ENCODE peak calls at places on chromosome 16, in five cellular contexts. G, A, U, B and O are unnamed samples.

GRCh38 chr16:81427245-81427644 is 17.4 kb upstream of the CMIP start:
- DNase-seq in G (no peak), U (no peak), A (no peak), B (no peak), O (no peak)

GRCh38 chr16:12449795-12450194 is 353.9 kb downstream of the CPPED1 start:
- DNase-seq in G (no peak), U (no peak), B (no peak), A (no peak), O (no peak)

GRCh38 chr16:8877894-8878522 is 4.1 kb upstream of the LITAFD start:
- DNase-seq in U (no peak), A (no peak), G (no peak), B (no peak), O (no peak)

GRCh38 chr16:21656795-21657768 is 4.7 kb upstream of the IGSF6 start:
- DNase-seq in U (peak), G (peak), B (peak), A (peak), O (peak)

GRCh38 chr16:2163211-2163881 is 7.8 kb downstream of the TRAF7 start:
- DNase-seq in B (no peak), A (no peak), G (no peak), U (no peak), O (peak)

GRCh38 chr16:11053916-11054460 is 109.6 kb downstream of the CLEC16A start:
- DNase-seq in A (no peak), U (no peak), B (no peak), G (no peak), O (no peak)

GRCh38 chr16:80540516-80541305 is at the start of gene DYNLRB2:
- DNase-seq in A (peak), G (no peak), U (peak), B (peak), O (peak)

GRCh38 chr16:86529160-86529559 is 18.8 kb downstream of the FOXF1 start:
- DNase-seq in B (no peak), A (no peak), G (no peak), U (no peak), O (no peak)

GRCh38 chr16:1309888-1310831 is 724 bp downstream of the UBE2I start:
- DNase-seq in G (no peak), B (peak), U (no peak), A (peak), O (no peak)

GRCh38 chr16:73615256-73615655 is 567.3 kb upstream of the ZFHX3 start:
- DNase-seq in U (no peak), A (no peak), G (no peak), B (no peak), O (no peak)
- TF ChIP-seq ZBTB33 in U (no peak), A (no peak), G (no peak), B (no peak), O (no peak)

GRCh38 chr16:69349508-69349907 is 2.1 kb downstream of the TMED6 start:
- DNase-seq in U (no peak), G (no peak), A (no peak), B (no peak), O (no peak)

GRCh38 chr16:69346683-69347082 is 4.9 kb downstream of the TMED6 start:
- DNase-seq in G (no peak), A (no peak), U (no peak), B (no peak), O (no peak)

GRCh38 chr16:69350536-69351133 is 951 bp downstream of the TMED6 start:
- DNase-seq in B (no peak), G (no peak), A (no peak), U (no peak), O (peak)

GRCh38 chr16:69345923-69346322 is 5.7 kb downstream of the TMED6 start:
- DNase-seq in G (no peak), U (peak), A (no peak), B (no peak), O (no peak)

GRCh38 chr16:69348222-69348621 is 3.4 kb downstream of the TMED6 start:
- DNase-seq in U (no peak), A (no peak), B (peak), G (no peak), O (no peak)
- TF ChIP-seq ZBTB33 in U (no peak), A (no peak), B (no peak), G (no peak), O (no peak)

GRCh38 chr16:58459344-58460218 is 40.4 kb upstream of the NDRG4 start:
- DNase-seq in A (no peak), U (no peak), B (no peak), G (peak), O (peak)
- TF ChIP-seq ZBTB33 in A (no peak), U (no peak), B (no peak), G (no peak), O (no peak)

DNA sequence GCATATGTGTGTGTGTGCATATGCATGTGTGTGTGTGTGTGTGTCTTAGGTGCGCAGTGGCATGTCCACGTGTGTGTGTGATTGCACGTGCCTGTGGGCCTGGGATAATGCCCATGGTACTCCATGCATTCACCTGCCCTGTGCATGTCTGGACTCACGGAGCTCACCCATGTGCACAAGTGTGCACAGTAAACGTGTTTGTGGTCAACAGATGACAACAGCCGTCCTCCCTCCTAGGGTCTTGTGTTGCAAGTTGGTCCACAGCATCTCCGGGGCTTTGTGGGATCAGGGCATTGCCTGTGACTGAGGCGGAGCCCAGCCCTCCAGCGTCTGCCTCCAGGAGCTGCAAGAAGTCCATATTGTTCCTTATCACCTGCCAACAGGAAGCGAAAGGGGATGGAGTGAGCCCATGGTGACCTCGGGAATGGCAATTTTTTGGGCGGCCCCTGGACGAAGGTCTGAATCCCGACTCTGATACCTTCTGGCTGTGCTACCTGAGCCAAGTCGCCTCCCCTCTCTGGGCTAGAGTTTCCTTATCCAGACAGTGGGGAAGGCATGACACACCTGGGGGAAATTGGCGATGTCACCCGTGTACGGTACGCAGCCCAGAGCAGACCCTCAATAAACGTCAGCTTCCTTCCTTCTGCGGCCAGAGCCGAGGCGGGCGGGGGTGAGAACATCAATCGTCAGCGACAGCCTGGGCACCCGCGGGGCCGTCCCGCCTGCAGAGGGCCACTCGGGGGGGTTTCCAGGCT is 47.6 kb downstream of the IL21R start:
- DNase-seq in A (no peak), B (no peak), U (no peak), G (no peak), O (no peak)
- TF ChIP-seq ZBTB33 in A (no peak), B (no peak), U (no peak), G (no peak), O (no peak)

DNA sequence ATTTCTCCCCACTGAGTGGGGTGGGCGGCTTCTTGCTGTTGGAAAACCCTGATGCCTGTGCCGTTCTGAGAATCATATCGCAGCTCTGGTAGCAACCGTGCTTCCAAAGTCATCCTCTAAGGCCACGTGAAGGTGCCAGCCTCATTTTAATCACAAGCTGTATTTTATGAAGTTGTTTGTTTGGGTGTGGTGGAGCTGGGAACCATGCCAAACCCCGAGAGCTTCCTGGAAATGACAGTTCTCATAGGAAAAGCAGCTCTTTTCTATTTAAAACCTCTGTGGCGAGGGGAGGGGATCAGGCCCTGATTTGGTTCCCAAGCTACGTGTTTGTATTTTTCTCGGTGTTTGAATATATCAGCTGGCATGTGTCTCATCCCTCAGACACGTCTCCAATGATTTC is 21.7 kb downstream of the KNOP1 start:
- DNase-seq in A (no peak), G (no peak), U (no peak), B (no peak), O (no peak)
- TF ChIP-seq ZBTB33 in A (no peak), G (no peak), U (no peak), B (no peak), O (no peak)

GRCh38 chr16:49350265-49351103 is 23.1 kb upstream of the C16orf78 start:
- DNase-seq in U (no peak), B (peak), G (peak), A (peak), O (peak)
- TF ChIP-seq ZBTB33 in U (no peak), B (no peak), G (no peak), A (no peak), O (no peak)

DNA sequence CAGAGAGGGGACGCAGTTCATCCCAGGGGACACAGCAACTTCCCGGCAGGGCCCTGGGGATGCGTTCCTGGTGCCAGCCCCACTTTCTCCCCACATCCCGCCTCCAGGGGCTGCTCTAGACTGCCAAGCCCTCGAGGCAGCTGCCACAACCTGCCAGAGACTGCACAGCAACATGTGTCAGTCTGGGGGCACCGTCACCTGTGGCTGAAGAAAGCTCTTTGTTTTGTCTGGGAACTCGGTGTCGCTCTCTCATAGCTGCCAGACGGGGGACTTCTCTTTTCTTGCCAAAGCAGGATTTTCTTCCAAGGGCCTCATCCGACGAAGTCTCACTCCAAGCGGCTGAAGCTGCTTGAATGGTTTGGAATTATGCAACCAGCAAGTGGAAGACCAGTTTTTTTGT is 43.7 kb downstream of the COTL1 start:
- DNase-seq in U (no peak), B (no peak), A (no peak), G (no peak), O (no peak)
- TF ChIP-seq ZBTB33 in U (no peak), B (no peak), A (no peak), G (no peak), O (no peak)

GRCh38 chr16:4052096-4052495 is 64.1 kb downstream of the ADCY9 start:
- DNase-seq in G (no peak), B (no peak), U (no peak), A (no peak), O (no peak)

GRCh38 chr16:4055748-4056147 is 60.5 kb downstream of the ADCY9 start:
- DNase-seq in U (no peak), G (no peak), B (no peak), A (no peak), O (no peak)

GRCh38 chr16:4053663-4054479 is 62.4 kb downstream of the ADCY9 start:
- DNase-seq in B (no peak), G (peak), U (no peak), A (no peak), O (no peak)

GRCh38 chr16:4051591-4051990 is 64.7 kb downstream of the ADCY9 start:
- DNase-seq in B (no peak), U (no peak), A (no peak), G (no peak), O (no peak)

DNA sequence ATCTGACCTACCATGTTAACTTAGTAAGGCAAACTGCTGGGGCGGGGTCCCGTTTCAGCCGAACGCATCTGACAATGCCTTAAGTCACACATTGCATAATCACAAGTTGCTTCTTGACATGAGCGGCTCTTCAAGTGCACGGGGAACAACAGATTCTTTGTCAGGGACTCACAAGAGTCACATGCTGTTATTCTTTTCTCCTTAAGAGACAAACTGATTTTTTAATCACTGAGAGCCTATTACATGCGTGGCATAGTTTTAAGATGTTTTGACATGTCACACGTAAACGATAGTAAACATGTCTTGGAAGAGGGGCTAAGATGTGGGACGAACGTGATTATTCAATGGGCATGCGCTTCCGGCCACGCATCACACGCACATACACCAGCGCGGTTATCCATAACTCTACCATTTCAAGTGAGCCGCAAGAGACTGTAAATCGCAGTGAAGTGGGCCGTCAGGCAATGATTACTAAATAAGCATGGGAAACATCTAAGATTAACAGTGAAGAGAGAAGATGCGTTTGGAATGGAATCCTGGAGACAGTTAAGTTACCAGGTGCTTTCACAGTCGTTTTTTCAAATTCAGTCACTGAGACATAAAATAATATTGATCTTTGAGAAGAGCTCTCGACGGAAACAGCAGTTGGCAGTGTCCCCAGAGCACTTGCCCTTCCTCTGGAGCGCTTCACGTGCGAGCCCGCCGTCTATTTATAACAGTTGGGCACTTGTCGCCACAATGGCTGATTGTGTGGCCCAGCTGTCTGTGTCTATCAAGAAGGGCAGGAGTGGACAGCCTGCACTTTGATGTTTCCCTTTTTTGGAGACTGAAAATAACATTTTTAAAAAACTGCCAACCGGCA is 63.2 kb downstream of the ADCY9 start:
- DNase-seq in A (no peak), U (no peak), B (no peak), G (peak), O (no peak)
- TF ChIP-seq ZBTB33 in A (no peak), U (no peak), B (no peak), G (no peak), O (no peak)